ENCODE peak calls at places on chromosomes 2 and 18, in ten cellular contexts. One of them, this sample, is unnamed.
A peak's percentile ranks its signal among the peaks of the same experiment; 100 is the strongest.

GRCh38 chr2:28582152-28582551 is 86.3 kb downstream of the PLB1 start:
- DNase-seq in heart right ventricle: no peak
- DNase-seq in body of pancreas: no peak
- DNase-seq in endodermal cell: no peak
- DNase-seq in K562: no peak
- DNase-seq in BJ: no peak
- DNase-seq in PC-3: no peak
- DNase-seq in endothelial cell of umbilical vein: no peak
- DNase-seq in PC-9: peak; percentile 21
- DNase-seq in lung: no peak
- DNase-seq in this sample: no peak

GRCh38 chr2:149090706-149091105 is 52.2 kb downstream of the LYPD6B start:
- DNase-seq in PC-3: no peak
- DNase-seq in body of pancreas: no peak
- DNase-seq in endothelial cell of umbilical vein: no peak
- DNase-seq in lung: no peak
- DNase-seq in heart right ventricle: no peak
- DNase-seq in BJ: no peak
- DNase-seq in PC-9: no peak
- DNase-seq in K562: no peak
- DNase-seq in endodermal cell: no peak
- DNase-seq in this sample: no peak

GRCh38 chr2:160407393-160408204 is 86.0 kb downstream of the RBMS1 start:
- DNase-seq in PC-3: peak; percentile 60
- DNase-seq in BJ: no peak
- DNase-seq in PC-9: no peak
- DNase-seq in endothelial cell of umbilical vein: peak; percentile 60
- DNase-seq in endodermal cell: peak; percentile 84
- DNase-seq in heart right ventricle: peak; percentile 74
- DNase-seq in K562: peak; percentile 19
- DNase-seq in lung: peak; percentile 54
- DNase-seq in body of pancreas: peak; percentile 48
- DNase-seq in this sample: peak; percentile 69

GRCh38 chr18:41490861-41491260 is 464.2 kb upstream of the PIK3C3 start:
- DNase-seq in PC-9: no peak
- DNase-seq in body of pancreas: no peak
- DNase-seq in lung: no peak
- DNase-seq in PC-3: no peak
- DNase-seq in heart right ventricle: no peak
- DNase-seq in BJ: no peak
- DNase-seq in K562: no peak
- DNase-seq in endothelial cell of umbilical vein: no peak
- DNase-seq in endodermal cell: no peak
- DNase-seq in this sample: no peak

GRCh38 chr2:137886432-137886831 is 77.8 kb upstream of the HNMT start:
- DNase-seq in BJ: no peak
- DNase-seq in endodermal cell: peak; percentile 67
- DNase-seq in body of pancreas: no peak
- DNase-seq in K562: no peak
- DNase-seq in PC-9: no peak
- DNase-seq in lung: no peak
- DNase-seq in PC-3: peak; percentile 45
- DNase-seq in endothelial cell of umbilical vein: no peak
- DNase-seq in heart right ventricle: no peak
- DNase-seq in this sample: peak; percentile 53

GRCh38 chr2:130887643-130888042 is 50.9 kb downstream of the ARHGEF4 start:
- DNase-seq in lung: no peak
- DNase-seq in PC-3: no peak
- DNase-seq in K562: no peak
- DNase-seq in endothelial cell of umbilical vein: no peak
- DNase-seq in endodermal cell: no peak
- DNase-seq in PC-9: no peak
- DNase-seq in BJ: no peak
- DNase-seq in body of pancreas: no peak
- DNase-seq in heart right ventricle: no peak
- DNase-seq in this sample: no peak

GRCh38 chr18:35000457-35000856 is 40.8 kb upstream of the MAPRE2 start:
- DNase-seq in endothelial cell of umbilical vein: no peak
- DNase-seq in PC-3: no peak
- DNase-seq in PC-9: no peak
- DNase-seq in body of pancreas: no peak
- DNase-seq in lung: no peak
- DNase-seq in heart right ventricle: no peak
- DNase-seq in BJ: no peak
- DNase-seq in endodermal cell: no peak
- DNase-seq in K562: no peak
- DNase-seq in this sample: no peak

GRCh38 chr2:53672881-53673522 is 94.6 kb upstream of the CHAC2 start:
- DNase-seq in heart right ventricle: no peak
- DNase-seq in BJ: no peak
- DNase-seq in lung: no peak
- DNase-seq in endothelial cell of umbilical vein: no peak
- DNase-seq in PC-9: no peak
- DNase-seq in body of pancreas: no peak
- DNase-seq in endodermal cell: no peak
- DNase-seq in PC-3: no peak
- DNase-seq in K562: no peak
- DNase-seq in this sample: no peak

DNA sequence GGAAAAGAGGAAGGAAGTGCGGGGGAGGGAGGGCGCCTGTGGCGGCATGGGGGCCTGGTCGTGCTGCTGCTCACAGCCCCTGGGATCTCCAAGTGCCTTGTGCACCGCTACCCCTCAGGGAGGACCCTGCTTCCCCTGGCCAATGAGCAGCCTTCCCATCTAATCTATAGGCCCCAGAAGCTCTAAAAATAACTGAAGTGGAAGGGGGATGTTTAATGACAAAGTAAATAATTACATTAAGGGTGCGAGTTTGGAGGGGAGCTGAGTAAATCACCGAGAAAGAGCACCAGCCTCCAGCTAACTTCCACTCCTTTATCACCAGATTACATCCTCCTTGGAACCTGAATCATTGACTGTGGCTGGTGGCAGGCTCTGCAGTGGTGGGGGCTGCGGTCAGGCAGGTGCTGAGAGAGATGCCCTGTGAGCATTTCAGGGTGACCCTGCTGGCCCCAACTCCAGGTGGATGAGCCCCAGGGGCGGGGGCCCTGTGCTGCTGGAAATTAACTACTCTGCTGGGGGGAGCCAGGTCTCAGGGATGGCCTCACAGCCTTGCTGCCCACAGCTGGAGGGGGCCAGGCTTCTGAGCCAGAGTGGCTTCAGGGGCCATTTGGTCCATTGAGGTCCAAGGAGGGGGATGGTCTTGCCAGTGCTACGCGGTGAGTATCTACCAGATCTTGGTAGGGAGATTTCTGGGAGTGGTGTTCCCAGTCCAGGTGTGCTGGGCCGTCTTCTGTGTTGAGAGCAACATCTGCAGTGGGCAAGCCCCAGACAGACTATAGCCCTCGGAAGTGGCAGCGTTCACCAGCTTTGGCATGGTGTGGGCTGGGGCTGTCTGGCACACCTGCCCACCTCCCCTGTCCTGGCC is 74.1 kb downstream of the GLI2 start:
- DNase-seq in endothelial cell of umbilical vein: no peak
- DNase-seq in heart right ventricle: no peak
- DNase-seq in endodermal cell: no peak
- DNase-seq in lung: no peak
- DNase-seq in PC-9: no peak
- DNase-seq in body of pancreas: no peak
- DNase-seq in PC-3: no peak
- DNase-seq in BJ: no peak
- DNase-seq in K562: no peak
- DNase-seq in this sample: no peak
- H3K4me3 ChIP-seq in endothelial cell of umbilical vein: no peak overlapping the region
- H3K4me3 ChIP-seq in heart right ventricle: no peak overlapping the region
- H3K4me3 ChIP-seq in endodermal cell: no peak overlapping the region
- H3K4me3 ChIP-seq in lung: no peak overlapping the region
- H3K4me3 ChIP-seq in PC-9: no peak overlapping the region
- H3K4me3 ChIP-seq in body of pancreas: no peak overlapping the region
- H3K4me3 ChIP-seq in PC-3: no peak overlapping the region
- H3K4me3 ChIP-seq in BJ: no peak overlapping the region
- H3K4me3 ChIP-seq in K562: no peak overlapping the region
- H3K4me3 ChIP-seq in this sample: no peak overlapping the region

GRCh38 chr2:171056307-171056706 is 104.4 kb downstream of the TLK1 start:
- DNase-seq in PC-9: no peak
- DNase-seq in endothelial cell of umbilical vein: no peak
- DNase-seq in BJ: peak; percentile 15
- DNase-seq in K562: no peak
- DNase-seq in endodermal cell: no peak
- DNase-seq in heart right ventricle: no peak
- DNase-seq in PC-3: no peak
- DNase-seq in lung: no peak
- DNase-seq in body of pancreas: no peak
- DNase-seq in this sample: no peak
- TF ChIP-seq CTCF in PC-9: no peak
- TF ChIP-seq CTCF in endothelial cell of umbilical vein: no peak
- TF ChIP-seq CTCF in BJ: no peak
- TF ChIP-seq CTCF in K562: no peak
- TF ChIP-seq CTCF in endodermal cell: no peak
- TF ChIP-seq CTCF in heart right ventricle: no peak
- TF ChIP-seq CTCF in PC-3: no peak
- TF ChIP-seq CTCF in lung: no peak
- TF ChIP-seq CTCF in body of pancreas: no peak
- TF ChIP-seq CTCF in this sample: no peak

GRCh38 chr2:31075936-31076590 is 62.2 kb downstream of the GALNT14 start:
- DNase-seq in lung: no peak
- DNase-seq in body of pancreas: no peak
- DNase-seq in endothelial cell of umbilical vein: no peak
- DNase-seq in heart right ventricle: no peak
- DNase-seq in endodermal cell: no peak
- DNase-seq in PC-9: no peak
- DNase-seq in K562: no peak
- DNase-seq in PC-3: peak; percentile 64
- DNase-seq in BJ: no peak
- DNase-seq in this sample: peak; percentile 66
- H3K4me3 ChIP-seq in lung: no peak overlapping the region
- H3K4me3 ChIP-seq in body of pancreas: no peak overlapping the region
- H3K4me3 ChIP-seq in endothelial cell of umbilical vein: no peak overlapping the region
- H3K4me3 ChIP-seq in heart right ventricle: no peak overlapping the region
- H3K4me3 ChIP-seq in endodermal cell: no peak overlapping the region
- H3K4me3 ChIP-seq in PC-9: no peak overlapping the region
- H3K4me3 ChIP-seq in K562: no peak overlapping the region
- H3K4me3 ChIP-seq in PC-3: no peak overlapping the region
- H3K4me3 ChIP-seq in BJ: no peak overlapping the region
- H3K4me3 ChIP-seq in this sample: no peak overlapping the region

GRCh38 chr2:121382744-121383143 is 97.7 kb upstream of the TFCP2L1 start:
- DNase-seq in PC-9: no peak
- DNase-seq in body of pancreas: no peak
- DNase-seq in endodermal cell: peak; percentile 58
- DNase-seq in endothelial cell of umbilical vein: no peak
- DNase-seq in heart right ventricle: no peak
- DNase-seq in BJ: no peak
- DNase-seq in K562: no peak
- DNase-seq in lung: no peak
- DNase-seq in PC-3: no peak
- DNase-seq in this sample: no peak
- TF ChIP-seq CTCF in PC-9: no peak
- TF ChIP-seq CTCF in body of pancreas: no peak
- TF ChIP-seq CTCF in endodermal cell: peak; percentile 63
- TF ChIP-seq CTCF in endothelial cell of umbilical vein: no peak
- TF ChIP-seq CTCF in heart right ventricle: no peak
- TF ChIP-seq CTCF in BJ: peak; percentile 20
- TF ChIP-seq CTCF in K562: no peak
- TF ChIP-seq CTCF in lung: no peak
- TF ChIP-seq CTCF in PC-3: peak; percentile 55
- TF ChIP-seq CTCF in this sample: peak; percentile 11

GRCh38 chr2:65369980-65370379 is 62.4 kb downstream of the SPRED2 start:
- DNase-seq in lung: no peak
- DNase-seq in endodermal cell: no peak
- DNase-seq in PC-3: no peak
- DNase-seq in endothelial cell of umbilical vein: no peak
- DNase-seq in body of pancreas: no peak
- DNase-seq in BJ: no peak
- DNase-seq in heart right ventricle: no peak
- DNase-seq in PC-9: no peak
- DNase-seq in K562: no peak
- DNase-seq in this sample: no peak

GRCh38 chr2:65368464-65368863 is 63.9 kb downstream of the SPRED2 start:
- DNase-seq in heart right ventricle: no peak
- DNase-seq in lung: no peak
- DNase-seq in body of pancreas: no peak
- DNase-seq in K562: no peak
- DNase-seq in endodermal cell: no peak
- DNase-seq in endothelial cell of umbilical vein: no peak
- DNase-seq in PC-3: no peak
- DNase-seq in PC-9: no peak
- DNase-seq in BJ: no peak
- DNase-seq in this sample: no peak

GRCh38 chr2:65371094-65371474 is 61.3 kb downstream of the SPRED2 start:
- DNase-seq in lung: no peak
- DNase-seq in heart right ventricle: no peak
- DNase-seq in endothelial cell of umbilical vein: no peak
- DNase-seq in K562: no peak
- DNase-seq in PC-9: no peak
- DNase-seq in body of pancreas: no peak
- DNase-seq in PC-3: no peak
- DNase-seq in BJ: no peak
- DNase-seq in endodermal cell: no peak
- DNase-seq in this sample: no peak

GRCh38 chr2:65369574-65369973 is 62.8 kb downstream of the SPRED2 start:
- DNase-seq in K562: no peak
- DNase-seq in BJ: no peak
- DNase-seq in endodermal cell: peak; percentile 23
- DNase-seq in heart right ventricle: no peak
- DNase-seq in body of pancreas: no peak
- DNase-seq in PC-3: no peak
- DNase-seq in PC-9: no peak
- DNase-seq in lung: no peak
- DNase-seq in endothelial cell of umbilical vein: no peak
- DNase-seq in this sample: no peak

DNA sequence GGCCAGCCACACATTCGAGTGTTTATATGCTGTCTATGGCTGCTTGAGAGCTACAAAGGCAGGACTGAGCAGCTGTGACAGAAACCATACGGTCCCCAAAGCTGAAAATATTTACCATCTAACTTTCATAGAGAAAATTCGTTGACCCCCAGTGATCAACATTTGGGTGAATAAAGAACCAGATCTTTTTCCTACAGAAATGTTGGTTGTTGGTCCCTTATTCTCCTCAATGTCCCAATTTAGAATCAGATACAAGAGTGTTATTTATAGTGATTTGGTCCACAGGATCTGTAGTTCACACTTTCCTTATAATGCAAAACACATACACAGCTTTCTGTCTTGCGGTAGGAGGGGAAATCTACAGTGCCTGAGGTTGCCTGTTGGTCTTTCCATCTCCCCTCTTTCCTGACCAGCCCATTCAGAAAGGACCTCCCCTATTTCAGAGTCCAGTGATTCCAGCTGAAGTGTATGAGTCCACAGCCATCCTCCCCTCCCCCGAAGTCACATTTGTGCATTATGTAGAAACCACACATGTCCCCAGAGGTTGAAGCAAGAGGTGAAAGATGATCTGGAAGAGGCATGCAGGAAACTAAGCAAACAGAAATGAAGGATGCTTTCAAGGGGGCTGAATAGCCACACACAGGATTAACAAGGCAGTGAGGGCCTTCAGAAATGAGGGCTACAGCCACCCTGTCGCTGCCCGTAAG is 61.9 kb downstream of the SPRED2 start:
- DNase-seq in endothelial cell of umbilical vein: no peak
- DNase-seq in K562: no peak
- DNase-seq in PC-9: no peak
- DNase-seq in body of pancreas: no peak
- DNase-seq in PC-3: peak; percentile 25
- DNase-seq in BJ: no peak
- DNase-seq in lung: no peak
- DNase-seq in endodermal cell: peak; percentile 44
- DNase-seq in heart right ventricle: no peak
- DNase-seq in this sample: no peak
- H3K4me3 ChIP-seq in endothelial cell of umbilical vein: no peak overlapping the region
- H3K4me3 ChIP-seq in K562: no peak overlapping the region
- H3K4me3 ChIP-seq in PC-9: no peak overlapping the region
- H3K4me3 ChIP-seq in body of pancreas: no peak overlapping the region
- H3K4me3 ChIP-seq in PC-3: no peak overlapping the region
- H3K4me3 ChIP-seq in BJ: no peak overlapping the region
- H3K4me3 ChIP-seq in lung: no peak overlapping the region
- H3K4me3 ChIP-seq in endodermal cell: no peak overlapping the region
- H3K4me3 ChIP-seq in heart right ventricle: no peak overlapping the region
- H3K4me3 ChIP-seq in this sample: no peak overlapping the region

This sample was measured in epithelial cell of esophagus.